ENCODE peak calls at places on chromosomes 6 and 20, in six cellular contexts. J is Right ventricle myocardium inferior, B is hippocampal formation, Z is Ammon's horn, G is lung microvascular endothelial cell, H is HEK293T. E is an unnamed sample.

GRCh38 chr20:1108437-1108920 is 9.9 kb upstream of the PSMF1 start:
- DNase-seq in J (peak), B (peak), Z (peak), G (peak), H (peak), E (no peak)

GRCh38 chr6:168968228-168968627 is 285.4 kb downstream of the THBS2 start:
- DNase-seq in J (no peak), B (no peak), Z (peak), G (peak), H (peak), E (no peak)

GRCh38 chr6:159778131-159778530 is 11.3 kb downstream of the TCP1 start:
- DNase-seq in J (no peak), B (no peak), Z (no peak), G (no peak), H (no peak), E (no peak)

GRCh38 chr20:43459022-43459942 is 1.6 kb downstream of the SRSF6 start:
- DNase-seq in J (no peak), B (no peak), Z (no peak), G (peak), H (no peak), E (no peak)

GRCh38 chr6:109348246-109348645 is 34.0 kb downstream of the CD164 start:
- DNase-seq in J (no peak), B (peak), Z (peak), G (no peak), H (no peak), E (no peak)

GRCh38 chr20:4297141-4297826 is 281.9 kb upstream of the RNF24 start:
- DNase-seq in J (no peak), B (no peak), Z (no peak), G (peak), H (no peak), E (no peak)

GRCh38 chr6:110410534-110410933 is 4.8 kb downstream of the DDO start:
- DNase-seq in J (no peak), B (no peak), Z (peak), G (no peak), H (no peak), E (no peak)

GRCh38 chr6:110421749-110422443 is 6.5 kb upstream of the DDO start:
- DNase-seq in J (no peak), B (no peak), Z (peak), G (no peak), H (no peak), E (no peak)

GRCh38 chr20:44590980-44591778 is 8.8 kb downstream of the PKIG start:
- DNase-seq in J (no peak), B (no peak), Z (no peak), G (no peak), H (no peak), E (no peak)